ENCODE peak calls at places on chromosome X, in ten cellular contexts. J is ovary, D is HepG2, U is IMR-90, L is suprapubic skin, M is uterus, S is endothelial cell of umbilical vein, P is A549, Y is Peyer's patch, A is tibial nerve. G is an unnamed sample. For H3K4me1, the result is how much of the 10 kb centered on the place peaks cover.

GRCh38 chrX:35040871-35041270 is 98.3 kb downstream of the FAM47B start:
- DNase-seq in U (peak), S (no peak), A (no peak), D (no peak), P (no peak), L (no peak), M (no peak), Y (no peak), J (no peak), G (no peak)

GRCh38 chrX:140715787-140716186 is 6.2 kb downstream of the LINC00632 start:
- DNase-seq in S (no peak), M (no peak), Y (no peak), A (no peak), P (no peak), L (no peak), J (no peak), U (peak), D (no peak), G (no peak)

GRCh38 chrX:22109442-22109841 is 77.3 kb downstream of the PHEX start:
- DNase-seq in U (peak), P (peak), Y (no peak), S (no peak), L (no peak), D (no peak), J (no peak), M (no peak), A (no peak), G (no peak)

GRCh38 chrX:123959281-123960063 is 2.0 kb upstream of the STAG2 start:
- DNase-seq in M (peak), J (peak), S (peak), A (peak), L (peak), D (no peak), P (peak), Y (peak), U (no peak), G (peak)

GRCh38 chrX:34559325-34559724 is 97.8 kb downstream of the TMEM47 start:
- DNase-seq in S (peak), P (peak), U (peak), D (no peak), J (no peak), L (no peak), M (no peak), A (no peak), Y (no peak), G (no peak)

GRCh38 chrX:73214366-73215094 is at the start of gene NAP1L2:
- DNase-seq in U (no peak), M (peak), L (no peak), P (peak), J (peak), Y (peak), A (peak), D (no peak), S (peak), G (peak)

GRCh38 chrX:103398321-103398937 is 22.1 kb downstream of the BEX3 start:
- DNase-seq in U (peak), Y (no peak), S (peak), A (no peak), D (peak), P (peak), M (no peak), J (no peak), L (no peak), G (peak)

GRCh38 chrX:15242899-15243555 is 26.9 kb downstream of the ASB9 start:
- DNase-seq in M (no peak), A (peak), U (peak), D (peak), Y (peak), L (no peak), P (peak), S (peak), J (no peak), G (peak)

GRCh38 chrX:82081027-82081426 is 879.1 kb downstream of the SH3BGRL start:
- DNase-seq in J (no peak), U (no peak), A (no peak), Y (no peak), D (no peak), L (no peak), P (no peak), S (no peak), M (no peak), G (no peak)

GRCh38 chrX:140510306-140510676 is 5.4 kb upstream of the SOX3 start:
- DNase-seq in P (no peak), M (no peak), L (no peak), U (no peak), S (no peak), D (no peak), J (no peak), A (no peak), Y (no peak), G (no peak)

GRCh38 chrX:49184294-49185061 is 1.7 kb downstream of the PRICKLE3 start:
- DNase-seq in L (peak), A (peak), J (peak), M (peak), S (peak), U (peak), Y (peak), P (peak), D (no peak), G (peak)
- H3K4me3 ChIP-seq in L (peak), A (peak), J (peak), M (peak), S (peak), U (peak), Y (peak), P (peak), D (no peak), G (no peak)

GRCh38 chrX:3713225-3713936 is at the start of gene PRKX:
- DNase-seq in U (peak), A (no peak), L (peak), P (peak), S (peak), D (no peak), Y (peak), J (peak), M (peak), G (peak)
- TF ChIP-seq POLR2A in U (no peak), A (no peak), L (peak), P (peak), S (no peak), D (no peak), Y (no peak), J (no peak), M (peak), G (peak)

GRCh38 chrX:19879742-19880378 is 7.5 kb downstream of the SH3KBP1 start:
- DNase-seq in U (no peak), J (no peak), D (no peak), L (no peak), Y (no peak), M (no peak), P (no peak), A (no peak), S (no peak), G (no peak)

GRCh38 chrX:19883878-19884277 is 3.5 kb downstream of the SH3KBP1 start:
- DNase-seq in P (peak), A (no peak), L (no peak), S (no peak), Y (peak), M (no peak), D (no peak), U (no peak), J (no peak), G (no peak)

GRCh38 chrX:19881559-19881958 is 5.8 kb downstream of the SH3KBP1 start:
- DNase-seq in U (no peak), Y (no peak), J (no peak), S (no peak), A (no peak), P (no peak), D (no peak), L (no peak), M (no peak), G (no peak)

GRCh38 chrX:19879181-19879580 is 8.2 kb downstream of the SH3KBP1 start:
- DNase-seq in Y (no peak), J (no peak), A (no peak), D (no peak), P (no peak), U (no peak), S (no peak), M (no peak), L (no peak), G (no peak)

GRCh38 chrX:19882066-19882775 is 5.2 kb downstream of the SH3KBP1 start:
- DNase-seq in S (no peak), J (no peak), U (no peak), L (no peak), M (no peak), A (no peak), Y (no peak), D (no peak), P (no peak), G (no peak)
- H3K4me1 ChIP-seq in S (under half), J (under half), U (under half), L (under half), M (under half), A (under half), Y (under half), D (under half), P (under half), G (under half)

GRCh38 chrX:25010784-25011588 is 4.8 kb downstream of the ARX start:
- DNase-seq in S (no peak), M (no peak), Y (no peak), A (no peak), J (no peak), D (no peak), L (no peak), U (no peak), P (no peak), G (no peak)
- H3K4me3 ChIP-seq in S (no peak), M (no peak), Y (no peak), A (no peak), J (peak), D (no peak), L (no peak), U (no peak), P (no peak), G (no peak)